ENCODE peak calls at places on chromosomes 7 and 10, in seven cellular contexts. T is activated T-helper 1 cell treated with anti-CD3 and anti-CD28 coated beads, Interleukin-12 subunit alpha, Interleukin-12 subunit beta, Interleukin-2, Interleukin-4 antibody, amounts not matched to agents 30 ng/mL and 10 ng/mL and 1 ng/mL, durations not matched to agents 14 hours and 24 hours and 36 hours; I is aorta; E is germinal center; U is fibroblast of the aortic adventitia; L is anterior cingulate cortex; W is posterior cingulate gyrus. R is an unnamed sample.

GRCh38 chr10:51651063-51651462 is 48.3 kb downstream of the CSTF2T start:
- DNase-seq in L (no peak), W (no peak), U (peak), T (no peak), E (no peak), I (no peak), R (no peak)

GRCh38 chr7:28581351-28581750 is 169.0 kb downstream of the CREB5 start:
- DNase-seq in L (no peak), W (no peak), I (no peak), U (no peak), E (no peak), T (no peak), R (no peak)

GRCh38 chr7:26855421-26855820 is 9.0 kb downstream of the SKAP2 start:
- DNase-seq in E (no peak), U (no peak), I (no peak), L (no peak), T (no peak), W (no peak), R (no peak)

GRCh38 chr10:49184642-49185111 is 3.5 kb downstream of the TMEM273 start:
- DNase-seq in I (no peak), T (no peak), U (no peak), E (no peak), W (no peak), L (no peak), R (no peak)

GRCh38 chr10:103812004-103812403 is 43.4 kb downstream of the SH3PXD2A start:
- DNase-seq in W (no peak), T (no peak), E (no peak), L (no peak), I (peak), U (no peak), R (no peak)

GRCh38 chr7:40530292-40530691 is 395.5 kb downstream of the SUGCT start:
- DNase-seq in L (no peak), U (no peak), W (no peak), E (no peak), T (no peak), I (no peak), R (no peak)

GRCh38 chr7:157233677-157234076 is 95.0 kb downstream of the UBE3C start:
- DNase-seq in T (no peak), L (no peak), I (no peak), E (no peak), W (no peak), U (peak), R (no peak)

GRCh38 chr7:480531-481218 is 39.0 kb downstream of the PDGFA start:
- DNase-seq in L (no peak), U (no peak), W (no peak), E (no peak), T (no peak), I (peak), R (no peak)

GRCh38 chr10:132626761-132627735 is 89.5 kb downstream of the INPP5A start:
- DNase-seq in T (no peak), L (no peak), W (no peak), U (no peak), I (peak), E (no peak), R (no peak)

GRCh38 chr10:132687181-132687892 is 98.6 kb downstream of the NKX6-2 start:
- DNase-seq in W (no peak), E (no peak), L (no peak), U (no peak), T (no peak), I (peak), R (peak)

GRCh38 chr7:157700237-157701005 is 363.6 kb downstream of the DNAJB6 start:
- DNase-seq in U (no peak), L (no peak), T (no peak), W (peak), E (no peak), I (peak), R (no peak)

GRCh38 chr7:47591655-47592572 is 10.0 kb upstream of the TNS3 start:
- DNase-seq in L (no peak), E (no peak), W (no peak), U (peak), T (no peak), I (no peak), R (no peak)

GRCh38 chr10:61899663-61899996 is 1.9 kb upstream of the ARID5B start:
- DNase-seq in U (no peak), W (no peak), T (no peak), I (no peak), L (no peak), E (peak), R (no peak)

GRCh38 chr7:158707610-158708009 is 3.0 kb upstream of the NCAPG2 start:
- DNase-seq in I (no peak), W (no peak), L (no peak), T (no peak), E (no peak), U (peak), R (no peak)

GRCh38 chr7:87057210-87057609 is 2.2 kb downstream of the ELAPOR2 start:
- DNase-seq in W (no peak), L (no peak), T (no peak), I (no peak), E (no peak), U (no peak), R (no peak)

GRCh38 chr10:62038609-62039190 is 137.2 kb downstream of the ARID5B start:
- DNase-seq in T (peak), W (peak), E (peak), U (peak), L (no peak), I (peak), R (peak)

GRCh38 chr10:124612611-124613498 is 131.3 kb downstream of the FAM53B start:
- DNase-seq in I (no peak), W (no peak), T (no peak), L (no peak), E (peak), U (peak), R (peak)

GRCh38 chr7:28203498-28204240 is 23.1 kb upstream of the JAZF1 start:
- DNase-seq in L (no peak), T (no peak), I (no peak), U (peak), E (no peak), W (no peak), R (no peak)

GRCh38 chr7:79778786-79779382 is 325.4 kb upstream of the MAGI2 start:
- DNase-seq in E (no peak), U (peak), L (no peak), I (no peak), W (no peak), T (no peak), R (no peak)

GRCh38 chr10:70363292-70363691 is 19.1 kb downstream of the LRRC20 start:
- DNase-seq in U (no peak), E (no peak), L (no peak), T (no peak), I (no peak), W (no peak), R (no peak)

GRCh38 chr10:1417574-1417973 is 319.8 kb downstream of the ADARB2 start:
- DNase-seq in W (no peak), L (no peak), U (no peak), T (no peak), I (no peak), E (no peak), R (peak)

GRCh38 chr10:110447886-110448285 is 49.8 kb upstream of the DUSP5 start:
- DNase-seq in T (no peak), W (no peak), I (no peak), L (no peak), U (no peak), E (no peak), R (no peak)

GRCh38 chr7:50837965-50838364 is 55.3 kb upstream of the GRB10 start:
- DNase-seq in T (no peak), L (no peak), W (no peak), E (no peak), I (no peak), U (peak), R (no peak)

GRCh38 chr7:37349979-37350590 is 98.6 kb downstream of the ELMO1 start:
- DNase-seq in L (no peak), E (no peak), I (no peak), W (no peak), U (no peak), T (no peak), R (no peak)

GRCh38 chr7:106485031-106485551 is 175.9 kb downstream of the CCDC71L start:
- DNase-seq in L (no peak), T (no peak), W (no peak), E (no peak), U (peak), I (no peak), R (no peak)

GRCh38 chr10:61941202-61941651 is 39.7 kb downstream of the ARID5B start:
- DNase-seq in I (no peak), U (no peak), T (no peak), L (no peak), E (peak), W (no peak), R (no peak)

GRCh38 chr10:130300608-130301025 is 164.4 kb downstream of the GLRX3 start:
- DNase-seq in T (no peak), W (no peak), U (no peak), L (no peak), E (no peak), I (no peak), R (peak)

GRCh38 chr10:61627266-61627665 is 35.5 kb upstream of the CABCOCO1 start:
- DNase-seq in I (no peak), W (no peak), T (no peak), E (no peak), U (no peak), L (no peak), R (no peak)

GRCh38 chr10:7767209-7767608 is 20.6 kb downstream of the KIN start:
- DNase-seq in W (no peak), T (no peak), U (peak), L (no peak), I (no peak), E (no peak), R (no peak)

GRCh38 chr7:101189109-101189508 is 9.0 kb upstream of the NAT16 start:
- DNase-seq in U (no peak), T (no peak), W (no peak), I (no peak), E (no peak), L (no peak), R (no peak)